ENCODE peak calls at places on chromosomes 3 and 15, in five cellular contexts. T is body of pancreas, M is brain microvascular endothelial cell, D is aorta, C is OCI-LY7. K is an unnamed sample.

GRCh38 chr15:66841953-66842681 is 140.1 kb downstream of the SMAD6 start:
- DNase-seq in T (peak), M (peak), D (peak), C (no peak), K (peak)

GRCh38 chr3:36540898-36541518 is 160.7 kb downstream of the STAC start:
- DNase-seq in T (no peak), M (peak), D (no peak), C (no peak), K (peak)

GRCh38 chr3:183518446-183519185 is 36.9 kb downstream of the KLHL6 start:
- DNase-seq in T (no peak), M (no peak), D (no peak), C (peak), K (no peak)

GRCh38 chr15:65088643-65089021 is 12.1 kb downstream of the KBTBD13 start:
- DNase-seq in T (no peak), M (no peak), D (no peak), C (no peak), K (no peak)

GRCh38 chr3:186209810-186210752 is 101.2 kb upstream of the ETV5 start:
- DNase-seq in T (peak), M (no peak), D (peak), C (peak), K (peak)

GRCh38 chr3:50630916-50631315 is 14.0 kb downstream of the MAPKAPK3 start:
- DNase-seq in T (no peak), M (no peak), D (no peak), C (no peak), K (no peak)

GRCh38 chr3:128349963-128350599 is 116.6 kb downstream of the DNAJB8 start:
- DNase-seq in T (peak), M (no peak), D (no peak), C (no peak), K (no peak)

GRCh38 chr3:16028604-16029003 is 145.9 kb upstream of the GALNT15 start:
- DNase-seq in T (no peak), M (peak), D (no peak), C (no peak), K (no peak)

GRCh38 chr15:74901612-74902063 is 5.0 kb downstream of the FAM219B start:
- DNase-seq in T (peak), M (peak), D (no peak), C (peak), K (peak)

GRCh38 chr3:127484601-127485388 is 105.7 kb downstream of the TPRA1 start:
- DNase-seq in T (no peak), M (no peak), D (no peak), C (no peak), K (no peak)

GRCh38 chr15:92634046-92634445 is 21.5 kb downstream of the FAM174B start:
- DNase-seq in T (no peak), M (no peak), D (no peak), C (no peak), K (no peak)

GRCh38 chr15:50128266-50128665 is 9.2 kb upstream of the ATP8B4 start:
- DNase-seq in T (peak), M (no peak), D (peak), C (no peak), K (peak)

GRCh38 chr3:32432711-32433530 is 41.3 kb downstream of the CMTM7 start:
- DNase-seq in T (no peak), M (no peak), D (no peak), C (peak), K (no peak)

GRCh38 chr15:36632196-36632595 is 52.8 kb downstream of the CDIN1 start:
- DNase-seq in T (no peak), M (peak), D (no peak), C (no peak), K (no peak)

GRCh38 chr3:89098173-89098572 is 9.2 kb upstream of the EPHA3 start:
- DNase-seq in T (no peak), M (no peak), D (no peak), C (no peak), K (no peak)

GRCh38 chr3:36943601-36944000 is 1.3 kb downstream of the TRANK1 start:
- DNase-seq in T (no peak), M (no peak), D (no peak), C (no peak), K (no peak)

GRCh38 chr3:21377366-21377765 is 373.6 kb downstream of the ZNF385D start:
- DNase-seq in T (no peak), M (no peak), D (no peak), C (no peak), K (no peak)

GRCh38 chr3:197599089-197599765 is 43.5 kb upstream of the BDH1 start:
- DNase-seq in T (peak), M (peak), D (peak), C (peak), K (peak)

GRCh38 chr15:35958936-35959335 is 413.0 kb upstream of the DPH6 start:
- DNase-seq in T (no peak), M (no peak), D (no peak), C (no peak), K (no peak)

GRCh38 chr15:25439456-25439836 is 622 bp upstream of the UBE3A start:
- DNase-seq in T (peak), M (peak), D (no peak), C (peak), K (no peak)

GRCh38 chr3:65268411-65268810 is 580.6 kb upstream of the ADAMTS9 start:
- DNase-seq in T (no peak), M (no peak), D (no peak), C (no peak), K (no peak)

GRCh38 chr3:65851827-65852226 is 186.9 kb downstream of the MAGI1 start:
- DNase-seq in T (no peak), M (peak), D (no peak), C (no peak), K (no peak)

GRCh38 chr3:197811343-197811742 is 20.3 kb downstream of the LRCH3 start:
- DNase-seq in T (no peak), M (peak), D (peak), C (no peak), K (no peak)

GRCh38 chr3:193124861-193125260 is 116.2 kb upstream of the PLAAT1 start:
- DNase-seq in T (no peak), M (no peak), D (no peak), C (no peak), K (no peak)

DNA sequence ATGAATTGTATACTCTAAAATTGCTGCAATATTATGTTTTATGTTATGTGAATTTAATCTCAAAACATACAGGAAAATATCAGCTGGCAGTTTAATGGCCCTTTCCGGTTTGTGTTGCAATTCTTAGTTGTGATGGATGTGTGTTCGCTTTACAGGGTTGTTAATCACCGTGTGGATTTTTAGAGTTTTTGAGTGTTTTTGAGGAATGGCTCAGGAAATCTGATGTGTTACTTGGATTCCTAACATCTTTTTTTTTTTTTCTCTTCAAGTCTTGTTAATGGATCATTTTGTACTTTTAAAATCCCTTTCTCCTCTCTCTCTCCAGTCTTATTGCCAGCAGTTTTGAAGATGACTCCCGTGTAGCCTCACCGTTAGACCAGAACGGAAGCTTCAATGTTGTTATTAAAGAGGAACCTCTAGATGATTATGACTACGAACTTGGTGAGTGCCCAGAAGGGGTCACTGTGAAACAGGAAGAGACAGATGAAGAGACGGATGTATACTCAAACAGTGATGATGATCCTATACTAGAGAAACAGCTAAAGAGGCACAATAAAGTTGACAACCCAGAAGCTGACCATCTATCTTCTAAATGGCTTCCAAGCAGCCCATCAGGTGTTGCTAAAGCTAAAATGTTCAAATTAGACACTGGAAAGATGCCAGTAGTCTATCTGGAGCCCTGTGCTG is 35.7 kb downstream of the MGA start:
- DNase-seq in T (no peak), M (peak), D (no peak), C (peak), K (no peak)
- H3K4me3 ChIP-seq in T (no peak), M (no peak), D (no peak), C (peak), K (no peak)

DNA sequence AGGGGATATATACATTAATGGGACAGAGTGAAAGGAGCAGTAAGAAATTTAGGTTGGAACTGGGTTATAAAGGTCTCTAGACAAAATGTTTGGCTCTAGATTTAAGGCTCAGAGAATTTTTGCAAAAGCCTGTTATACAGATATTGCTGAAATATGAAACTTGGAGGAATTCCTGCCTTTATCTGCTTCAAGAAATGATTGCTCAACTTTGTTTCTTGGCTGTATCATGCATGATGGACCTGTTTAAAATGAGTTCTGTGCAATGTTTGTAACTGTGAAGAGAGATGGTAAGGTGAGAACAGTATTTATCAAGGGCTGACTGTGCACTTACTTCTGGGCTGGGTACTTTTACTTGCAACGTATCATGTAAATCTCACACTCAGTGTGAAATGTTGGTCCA is 3.3 kb downstream of the CRYBG3 start:
- DNase-seq in T (no peak), M (no peak), D (no peak), C (no peak), K (no peak)
- H3K4me3 ChIP-seq in T (no peak), M (no peak), D (no peak), C (no peak), K (no peak)

DNA sequence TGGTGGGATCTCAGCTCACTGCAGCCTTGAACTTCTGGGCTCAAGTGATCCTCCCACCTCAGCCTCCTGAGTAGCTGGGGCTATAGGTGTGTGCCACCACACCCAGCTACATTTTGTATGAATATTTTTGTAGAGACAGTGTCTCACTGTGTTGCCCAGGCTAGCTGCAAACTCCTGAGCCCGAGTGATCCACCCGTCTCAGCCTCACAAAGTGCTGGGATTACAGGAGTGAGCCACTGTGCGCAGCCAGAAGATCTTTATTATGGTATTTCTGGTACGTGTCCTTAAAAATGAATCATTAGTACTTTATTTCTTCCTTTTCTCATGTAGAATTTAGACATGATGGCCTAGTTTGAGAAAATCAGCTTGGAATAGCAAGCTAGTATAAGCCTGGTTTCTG is 153.3 kb downstream of the BCHE start:
- DNase-seq in T (no peak), M (no peak), D (no peak), C (no peak), K (no peak)
- H3K4me3 ChIP-seq in T (no peak), M (no peak), D (no peak), C (no peak), K (no peak)

GRCh38 chr3:11291808-11292207 is 19.6 kb downstream of the ATG7 start:
- DNase-seq in T (peak), M (no peak), D (no peak), C (no peak), K (no peak)
- H3K4me3 ChIP-seq in T (no peak), M (no peak), D (no peak), C (no peak), K (no peak)

DNA sequence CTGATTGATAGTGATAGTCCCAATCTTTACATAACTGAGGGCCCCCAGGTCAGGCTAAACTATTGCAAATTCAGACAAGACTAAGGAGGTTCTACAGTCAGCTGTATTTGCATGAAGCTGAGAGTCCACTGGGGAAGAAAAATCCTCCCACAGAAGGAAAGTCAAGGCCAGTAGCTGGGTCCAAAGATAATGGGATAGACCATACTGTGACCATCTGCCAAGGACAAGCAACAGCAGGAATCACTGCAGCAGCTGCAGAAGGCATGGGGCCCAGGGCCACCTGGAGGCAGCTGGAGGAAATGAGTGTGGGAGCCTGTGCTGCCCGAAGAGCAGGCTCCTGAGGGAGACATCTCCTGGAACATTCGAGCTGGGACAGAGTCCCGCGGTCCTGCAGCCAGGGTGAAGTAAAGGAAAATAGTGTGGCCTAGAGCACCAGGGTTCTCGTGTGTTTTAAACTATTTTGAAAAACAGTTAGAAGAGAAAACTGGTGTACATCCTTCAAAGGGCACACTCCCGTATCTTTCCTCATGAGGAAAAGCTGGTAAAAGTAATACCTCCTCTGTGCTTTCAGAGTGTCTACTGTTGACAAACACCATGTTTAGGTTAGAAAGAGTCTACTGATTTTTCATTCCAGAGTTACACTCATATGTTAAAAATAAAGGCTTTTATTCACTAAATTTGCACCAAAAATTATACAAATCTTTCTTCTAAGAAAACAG is 13.1 kb upstream of the TMEM212 start:
- DNase-seq in T (peak), M (peak), D (peak), C (peak), K (peak)
- H3K4me3 ChIP-seq in T (no peak), M (no peak), D (no peak), C (no peak), K (no peak)

DNA sequence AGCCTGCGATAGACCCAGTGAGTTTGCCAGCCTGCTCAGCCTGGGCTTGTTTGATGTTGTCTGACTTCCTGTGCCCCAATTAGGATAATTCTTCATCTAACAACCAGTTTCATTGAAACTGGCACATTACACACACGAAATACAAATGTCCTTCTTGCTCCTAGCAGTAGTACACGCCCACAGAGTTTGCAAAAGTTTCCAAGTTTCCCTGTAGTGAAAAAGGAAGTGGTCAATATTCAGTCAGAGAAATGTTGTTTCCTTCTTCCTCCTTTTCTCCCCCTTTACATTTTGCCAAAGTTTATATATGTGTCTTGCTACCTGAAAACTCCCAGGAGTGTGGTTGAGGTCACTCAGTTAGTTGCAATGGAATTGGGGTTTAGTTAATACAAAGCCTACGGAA is 58.4 kb upstream of the LRTM1 start:
- DNase-seq in T (no peak), M (no peak), D (no peak), C (no peak), K (no peak)
- H3K4me3 ChIP-seq in T (no peak), M (no peak), D (no peak), C (no peak), K (no peak)